ENCODE peak calls at places on chromosomes 3 and 15, in four cellular contexts. U is kidney tubule cell; P is activated CD4-positive, alpha-beta T cell treated with anti-CD3 and anti-CD28 coated beads, Interleukin-2, amount 10 ng/mL, durations not matched to agents 7 days and 5 days; M is AG04449. S is an unnamed sample.

GRCh38 chr3:54131026-54131605 is 8.8 kb downstream of the CACNA2D3 start:
- DNase-seq in P (no peak), M (no peak), U (no peak), S (no peak)

GRCh38 chr15:95105229-95105628 is 873.9 kb downstream of the MCTP2 start:
- DNase-seq in U (peak), P (no peak), M (peak), S (no peak)

GRCh38 chr3:153070153-153070868 is 91.7 kb upstream of the RAP2B start:
- DNase-seq in P (no peak), M (no peak), U (peak), S (no peak)

GRCh38 chr15:82952156-82953081 is at the start of gene HOMER2:
- DNase-seq in M (no peak), U (peak), P (no peak), S (no peak)

GRCh38 chr3:146813496-146813895 is 208.3 kb upstream of the PLSCR5 start:
- DNase-seq in U (no peak), M (no peak), P (no peak), S (no peak)

GRCh38 chr3:169772530-169772950 is 656 bp upstream of the MYNN start:
- DNase-seq in M (no peak), U (peak), P (peak), S (peak)

GRCh38 chr3:54443572-54444161 is 321.3 kb downstream of the CACNA2D3 start:
- DNase-seq in U (no peak), M (no peak), P (no peak), S (no peak)

GRCh38 chr15:70036585-70037343 is 61.0 kb downstream of the TLE3 start:
- DNase-seq in P (no peak), M (no peak), U (no peak), S (no peak)

GRCh38 chr15:67839929-67840746 is at the start of gene RNU6-1:
- DNase-seq in U (peak), P (peak), M (peak), S (peak)

GRCh38 chr15:28191832-28192231 is 92.7 kb upstream of the OCA2 start:
- DNase-seq in M (no peak), P (no peak), U (peak), S (peak)

S was measured in amygdala.